ENCODE peak calls at places on chromosomes 2 and 18, in ten cellular contexts. D is DMS153; Z is CD8-positive, alpha-beta memory T cell; X is activated CD4-positive, alpha-beta T cell treated with anti-CD3 and anti-CD28 coated beads, Interleukin-2, amount 50 U/mL, for 24 hours; N is foreskin fibroblast; F is right lobe of liver; J is ELF-1; E is LHCN-M2; B is K562; V is heart right ventricle. U is an unnamed sample.

GRCh38 chr2:69798466-69798908 is 31.0 kb upstream of the GMCL1 start:
- DNase-seq in D (no peak), Z (no peak), X (no peak), N (peak; percentile 39), F (no peak), J (peak; percentile 89), E (peak; percentile 61), B (no peak), V (peak; percentile 11), U (no peak)

GRCh38 chr2:231621051-231621879 is 28.6 kb downstream of the TEX44 start:
- DNase-seq in D (peak; percentile 79), Z (no peak), X (no peak), N (no peak), F (no peak), J (peak; percentile 87), E (no peak), B (no peak), V (peak; percentile 48), U (peak; percentile 77)

GRCh38 chr18:1914489-1914888 is 656.8 kb downstream of the METTL4 start:
- DNase-seq in D (no peak), Z (no peak), X (no peak), N (peak; percentile 1), F (no peak), J (peak; percentile 53), E (no peak), B (no peak), V (no peak), U (no peak)

GRCh38 chr18:9366126-9366714 is 31.6 kb downstream of the TWSG1 start:
- DNase-seq in D (no peak), Z (no peak), X (no peak), N (peak; percentile 60), F (no peak), J (peak; percentile 92), E (peak; percentile 74), B (no peak), V (no peak), U (no peak)

GRCh38 chr2:199572571-199572970 is 114.8 kb upstream of the SATB2 start:
- DNase-seq in D (no peak), Z (no peak), X (no peak), N (no peak), F (no peak), J (no peak), E (no peak), B (no peak), V (no peak), U (no peak)

GRCh38 chr2:240565267-240566202 is 2.7 kb upstream of the RNPEPL1 start:
- DNase-seq in D (peak; percentile 75), Z (peak; percentile 89), X (peak; percentile 85), N (peak; percentile 50), F (peak; percentile 87), J (peak; percentile 67), E (peak; percentile 58), B (peak; percentile 53), V (peak; percentile 80), U (no peak)

GRCh38 chr2:48178611-48179010 is 272.3 kb upstream of the FBXO11 start:
- DNase-seq in D (no peak), Z (no peak), X (no peak), N (no peak), F (no peak), J (no peak), E (no peak), B (no peak), V (no peak), U (no peak)

GRCh38 chr18:79496978-79497637 is 101.4 kb downstream of the NFATC1 start:
- DNase-seq in D (no peak), Z (no peak), X (no peak), N (peak; percentile 65), F (peak; percentile 33), J (peak; percentile 4), E (peak; percentile 3), B (no peak), V (no peak), U (no peak)

GRCh38 chr2:16617282-16618266 is 48.1 kb downstream of the CYRIA start:
- DNase-seq in D (peak; percentile 40), Z (no peak), X (no peak), N (no peak), F (no peak), J (peak; percentile 63), E (peak; percentile 52), B (peak; percentile 45), V (no peak), U (no peak)

GRCh38 chr18:78898066-78898465 is 81.6 kb upstream of the SALL3 start:
- DNase-seq in D (no peak), Z (no peak), X (no peak), N (no peak), F (no peak), J (no peak), E (no peak), B (no peak), V (no peak), U (no peak)

GRCh38 chr2:167689444-167689843 is 558.0 kb downstream of the STK39 start:
- DNase-seq in D (no peak), Z (no peak), X (no peak), N (no peak), F (no peak), J (peak; percentile 67), E (no peak), B (no peak), V (no peak), U (no peak)

GRCh38 chr2:190129421-190130199 is 67.1 kb upstream of the MSTN start:
- DNase-seq in D (no peak), Z (no peak), X (no peak), N (no peak), F (no peak), J (no peak), E (no peak), B (no peak), V (no peak), U (no peak)

GRCh38 chr2:62736899-62737559 is 31.5 kb downstream of the EHBP1 start:
- DNase-seq in D (no peak), Z (no peak), X (no peak), N (no peak), F (no peak), J (peak; percentile 12), E (no peak), B (no peak), V (no peak), U (no peak)